ENCODE peak calls at places on chromosomes 4 and X, in six cellular contexts. Z is heart left ventricle, S is right lobe of liver, B is A549, D is transverse colon, M is H1. V is an unnamed sample. For H3K4me1, the result is how much of the 10 kb centered on the place peaks cover.

GRCh38 chr4:22692736-22693135 is at the start of gene GBA3:
- DNase-seq in D (peak), B (no peak), Z (no peak), M (no peak), S (peak), V (no peak)

GRCh38 chr4:110142461-110142860 is 56.0 kb downstream of the ELOVL6 start:
- DNase-seq in M (no peak), S (no peak), D (no peak), Z (no peak), B (no peak), V (no peak)

GRCh38 chrX:84747516-84747915 is 245.3 kb upstream of the HDX start:
- DNase-seq in B (no peak), S (no peak), Z (no peak), M (no peak), D (no peak), V (no peak)

GRCh38 chrX:3655181-3655580 is 58.3 kb downstream of the PRKX start:
- DNase-seq in S (no peak), Z (no peak), B (no peak), D (no peak), M (no peak), V (no peak)

GRCh38 chrX:9465380-9466114 is 689 bp downstream of the TBL1X start:
- DNase-seq in S (peak), Z (peak), B (no peak), D (peak), M (peak), V (peak)

GRCh38 chrX:5051831-5052491 is 1176.7 kb downstream of the NLGN4X start:
- DNase-seq in D (peak), M (no peak), B (peak), Z (peak), S (peak), V (peak)

GRCh38 chr4:151955721-151956340 is 195.0 kb upstream of the GATB start:
- DNase-seq in S (no peak), M (no peak), B (no peak), Z (no peak), D (no peak), V (no peak)

GRCh38 chr4:84966382-84967291 is at the start of gene WDFY3:
- DNase-seq in D (peak), Z (peak), B (peak), S (peak), M (peak), V (peak)

GRCh38 chr4:188955066-188955465 is 815.8 kb downstream of the TRIML1 start:
- DNase-seq in B (no peak), D (no peak), S (no peak), M (no peak), Z (no peak), V (no peak)

GRCh38 chrX:16113978-16114554 is 9.3 kb upstream of the GRPR start:
- DNase-seq in D (no peak), S (no peak), Z (no peak), M (no peak), B (no peak), V (no peak)

GRCh38 chr4:157246959-157247358 is 26.4 kb downstream of the GRIA2 start:
- DNase-seq in B (no peak), D (no peak), Z (no peak), M (no peak), S (no peak), V (no peak)

GRCh38 chr4:84597450-84597849 is 14.5 kb downstream of the CDS1 start:
- DNase-seq in M (no peak), Z (no peak), B (no peak), S (no peak), D (no peak), V (no peak)

GRCh38 chr4:90958256-90958895 is 831.2 kb downstream of the CCSER1 start:
- DNase-seq in M (no peak), B (peak), D (no peak), Z (no peak), S (no peak), V (no peak)

GRCh38 chr4:8185930-8186329 is 13.2 kb upstream of the SH3TC1 start:
- DNase-seq in M (no peak), B (no peak), S (no peak), Z (no peak), D (no peak), V (no peak)

GRCh38 chrX:22135994-22136684 is 104.0 kb downstream of the PHEX start:
- DNase-seq in D (no peak), S (no peak), Z (no peak), M (no peak), B (peak), V (peak)

GRCh38 chrX:107726809-107727534 is 48.6 kb downstream of the TSC22D3 start:
- DNase-seq in B (peak), S (no peak), D (no peak), Z (no peak), M (no peak), V (peak)

GRCh38 chr4:128320656-128321055 is 33.0 kb upstream of the PGRMC2 start:
- DNase-seq in S (no peak), D (no peak), M (no peak), B (no peak), Z (no peak), V (no peak)

GRCh38 chrX:3962511-3963350 is 249.3 kb upstream of the PRKX start:
- DNase-seq in B (peak), Z (no peak), D (no peak), M (no peak), S (no peak), V (peak)

GRCh38 chr4:52038109-52038912 is at the start of gene SGCB:
- DNase-seq in D (peak), M (peak), S (peak), Z (peak), B (peak), V (peak)

GRCh38 chr4:156959298-156959702 is 12.3 kb downstream of the PDGFC start:
- DNase-seq in B (no peak), D (no peak), M (no peak), Z (no peak), S (no peak), V (no peak)

GRCh38 chrX:123425904-123426303 is 241.8 kb downstream of the GRIA3 start:
- DNase-seq in B (no peak), Z (peak), D (no peak), S (no peak), M (no peak), V (no peak)

GRCh38 chrX:108304210-108304609 is 134.0 kb downstream of the COL4A6 start:
- DNase-seq in M (no peak), S (no peak), Z (no peak), D (no peak), B (no peak), V (no peak)

GRCh38 chrX:121161501-121161933 is 114.1 kb downstream of the GLUD2 start:
- DNase-seq in S (no peak), B (no peak), Z (no peak), D (no peak), M (no peak), V (no peak)

GRCh38 chrX:69065451-69065850 is 99.8 kb downstream of the PJA1 start:
- DNase-seq in D (no peak), M (peak), B (peak), S (no peak), Z (no peak), V (no peak)

GRCh38 chr4:37798616-37799015 is 27.9 kb upstream of the PGM2 start:
- DNase-seq in M (no peak), B (no peak), D (no peak), Z (no peak), S (no peak), V (no peak)

GRCh38 chr4:88291003-88291402 is 6.6 kb upstream of the PPM1K start:
- DNase-seq in S (no peak), M (no peak), Z (no peak), D (no peak), B (no peak), V (peak)

GRCh38 chr4:47704693-47705325 is 133.1 kb downstream of the CORIN start:
- DNase-seq in S (peak), Z (peak), M (no peak), D (no peak), B (peak), V (peak)

GRCh38 chr4:152165146-152165545 is 370.7 kb downstream of the FBXW7 start:
- DNase-seq in M (no peak), D (no peak), B (peak), Z (no peak), S (no peak), V (no peak)

GRCh38 chr4:72418458-72418857 is 150.6 kb downstream of the ADAMTS3 start:
- DNase-seq in S (peak), D (no peak), M (no peak), Z (peak), B (no peak), V (no peak)

GRCh38 chrX:105653891-105654290 is 168.4 kb upstream of the NRK start:
- DNase-seq in S (no peak), D (no peak), M (no peak), B (no peak), Z (no peak), V (no peak)

GRCh38 chr4:12203945-12204344 is 775.3 kb upstream of the HS3ST1 start:
- DNase-seq in D (no peak), B (no peak), S (no peak), M (no peak), Z (no peak), V (no peak)

GRCh38 chr4:162782096-162782777 is 384.5 kb downstream of the NAF1 start:
- DNase-seq in D (no peak), M (no peak), Z (no peak), B (no peak), S (no peak), V (no peak)

GRCh38 chr4:8540072-8540471 is 40.1 kb upstream of the GPR78 start:
- DNase-seq in M (no peak), Z (no peak), B (no peak), D (no peak), S (no peak), V (no peak)

GRCh38 chr4:168177546-168178149 is 85.3 kb downstream of the ANXA10 start:
- DNase-seq in S (peak), Z (no peak), M (no peak), D (no peak), B (no peak), V (peak)

GRCh38 chr4:76090241-76090691 is 15.8 kb downstream of the ART3 start:
- DNase-seq in S (no peak), B (no peak), D (no peak), M (no peak), Z (no peak), V (peak)

GRCh38 chr4:139734201-139734874 is 68.7 kb downstream of the MGST2 start:
- DNase-seq in Z (no peak), B (no peak), S (no peak), M (no peak), D (no peak), V (no peak)

GRCh38 chrX:48278958-48279357 is 23.8 kb downstream of the SSX1 start:
- DNase-seq in B (peak), D (no peak), S (no peak), Z (peak), M (no peak), V (peak)

GRCh38 chr4:140156529-140157171 is 2.7 kb upstream of the MAML3 start:
- DNase-seq in Z (no peak), B (no peak), S (no peak), M (no peak), D (no peak), V (no peak)

GRCh38 chrX:133598596-133599334 is 183.5 kb upstream of the GPC4 start:
- DNase-seq in B (no peak), M (no peak), D (no peak), S (no peak), Z (no peak), V (no peak)
- TF ChIP-seq POLR2A in B (no peak), M (no peak), D (no peak), S (no peak), Z (no peak), V (no peak)

GRCh38 chr4:87014284-87014782 is 79.5 kb downstream of the AFF1 start:
- DNase-seq in M (no peak), B (no peak), D (no peak), S (no peak), Z (no peak), V (no peak)

GRCh38 chr4:87019898-87020297 is 85.1 kb downstream of the AFF1 start:
- DNase-seq in D (no peak), S (no peak), M (no peak), Z (no peak), B (no peak), V (no peak)

GRCh38 chr4:87017580-87018061 is 82.8 kb downstream of the AFF1 start:
- DNase-seq in S (no peak), D (no peak), Z (no peak), M (no peak), B (peak), V (no peak)

GRCh38 chr4:87019243-87019817 is 84.5 kb downstream of the AFF1 start:
- DNase-seq in D (no peak), M (no peak), Z (no peak), S (no peak), B (no peak), V (no peak)

DNA sequence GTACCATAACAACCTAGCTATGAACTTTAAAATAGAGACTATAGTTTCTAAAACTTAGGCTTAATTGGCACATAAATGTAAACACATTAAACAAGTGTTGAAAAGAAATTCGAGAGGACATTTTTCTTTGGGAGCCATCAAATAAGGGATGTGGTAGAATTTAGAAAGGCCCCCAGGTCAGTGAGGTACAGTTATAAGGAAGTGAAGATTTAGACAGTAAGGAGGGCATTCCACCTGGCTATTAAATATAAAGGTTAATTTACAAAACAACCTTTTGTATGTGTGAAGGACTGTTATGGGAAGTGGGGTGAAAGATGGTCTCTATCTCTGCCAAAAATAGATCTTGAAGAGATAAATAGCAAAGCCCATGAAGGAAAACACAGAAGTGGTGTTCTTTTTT is 83.9 kb downstream of the AFF1 start:
- DNase-seq in Z (no peak), M (no peak), B (no peak), S (no peak), D (no peak), V (no peak)
- H3K4me1 ChIP-seq in Z (half or more), M (under half), B (half or more), S (under half), D (under half), V (half or more)

DNA sequence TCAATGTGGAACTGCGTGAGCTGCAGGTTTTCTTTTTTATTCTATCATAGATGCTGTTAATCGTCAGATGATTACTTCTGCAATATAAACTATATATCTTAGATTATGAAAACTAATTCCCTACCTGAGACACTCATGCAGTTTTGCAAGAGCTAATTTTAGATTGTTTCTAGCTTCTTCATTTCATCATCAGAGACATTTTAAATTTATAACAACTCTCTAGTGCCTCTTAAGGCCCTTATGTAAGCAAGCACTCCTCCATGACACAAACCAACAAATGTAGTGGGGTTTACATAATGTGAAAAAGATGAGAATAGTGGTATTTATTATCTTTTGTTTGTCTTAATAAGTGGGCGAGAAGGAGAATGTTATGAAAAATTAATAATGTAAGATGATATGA is 170.2 kb upstream of the ETNPPL start:
- DNase-seq in M (no peak), B (no peak), S (no peak), D (no peak), Z (no peak), V (no peak)
- H3K4me3 ChIP-seq in M (no peak), B (no peak), S (no peak), D (no peak), Z (no peak), V (no peak)

GRCh38 chrX:150899191-150899757 is 806 bp upstream of the CD99L2 start:
- DNase-seq in Z (peak), B (peak), S (peak), D (peak), M (no peak), V (peak)

GRCh38 chrX:150902434-150903109 is 4.1 kb upstream of the CD99L2 start:
- DNase-seq in S (no peak), M (peak), D (no peak), B (no peak), Z (no peak), V (no peak)

GRCh38 chrX:150896632-150897031 is 1.8 kb downstream of the CD99L2 start:
- DNase-seq in D (no peak), M (no peak), Z (no peak), S (no peak), B (no peak), V (no peak)

GRCh38 chrX:150897371-150898319 is 823 bp downstream of the CD99L2 start:
- DNase-seq in S (peak), M (peak), B (peak), D (peak), Z (no peak), V (peak)

DNA sequence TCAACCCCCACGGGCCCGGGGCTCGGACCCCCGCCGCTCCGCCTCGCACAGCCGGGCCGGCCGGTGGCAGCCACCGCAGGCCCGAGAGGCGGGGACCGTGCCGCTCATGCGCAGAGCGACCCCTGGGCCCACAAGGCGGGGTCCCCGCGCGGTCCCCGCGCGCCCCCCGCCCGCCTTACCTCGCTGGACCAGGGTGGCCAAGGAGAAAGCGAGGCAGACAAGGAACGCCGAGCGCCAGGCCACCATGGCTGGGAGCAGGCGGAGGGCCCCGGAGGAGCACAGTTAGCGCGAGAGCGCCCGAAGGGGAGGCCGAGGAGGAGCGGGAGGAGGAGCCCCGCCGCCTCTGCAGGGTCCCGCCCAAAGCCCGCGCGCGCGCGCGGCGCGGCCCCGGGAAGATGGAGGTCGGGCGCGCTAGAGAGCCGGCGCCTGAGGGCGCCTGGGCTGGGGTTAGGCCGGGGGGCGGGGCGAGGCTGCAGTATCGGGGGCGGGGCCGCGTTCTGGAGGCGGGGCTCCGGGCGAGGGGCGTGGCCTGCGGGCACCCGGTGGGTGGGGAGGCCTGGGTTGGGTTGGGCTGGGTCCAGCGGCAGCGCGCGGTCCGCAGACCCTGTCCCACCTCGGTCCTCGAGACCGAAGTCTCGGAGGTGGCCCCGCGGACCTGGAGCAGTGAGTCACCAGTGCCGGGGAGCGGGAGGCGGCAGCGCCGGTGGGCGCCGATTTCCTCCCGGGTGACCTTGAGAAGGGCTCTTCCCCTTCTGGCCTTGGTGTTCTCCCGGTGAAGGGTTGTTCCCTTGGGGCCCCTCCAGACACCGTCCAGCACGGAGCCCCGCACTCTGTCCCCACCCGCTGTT is at the start of gene CD99L2:
- DNase-seq in M (peak), Z (peak), S (peak), D (peak), B (peak), V (peak)
- TF ChIP-seq POLR2A in M (peak), Z (peak), S (peak), D (peak), B (peak), V (peak)